ENCODE peak calls at places on chromosomes 2 and 18, in four cellular contexts. Z is psoas muscle, M is heart left ventricle, W is fibroblast of the aortic adventitia. N is an unnamed sample.
A peak's percentile ranks its signal among the peaks of the same experiment; 100 is the strongest.

GRCh38 chr2:113876503-113877387 is 13.1 kb upstream of the ACTR3 start:
- DNase-seq in Z (no peak), M (no peak), W (no peak), N (peak; percentile 68)

GRCh38 chr18:23226930-23227728 is 91.8 kb downstream of the CABLES1 start:
- DNase-seq in Z (peak; percentile 65), M (no peak), W (peak; percentile 95), N (no peak)

GRCh38 chr18:58780045-58780444 is 84.6 kb upstream of the ZNF532 start:
- DNase-seq in Z (no peak), M (no peak), W (no peak), N (no peak)

GRCh38 chr18:61551586-61551985 is 218.4 kb downstream of the CDH20 start:
- DNase-seq in Z (no peak), M (no peak), W (peak; percentile 92), N (no peak)

GRCh38 chr2:45412754-45413379 is 198.2 kb downstream of the SRBD1 start:
- DNase-seq in Z (no peak), M (no peak), W (peak; percentile 53), N (no peak)

GRCh38 chr18:45670281-45670962 is 53.6 kb upstream of the SLC14A1 start:
- DNase-seq in Z (no peak), M (no peak), W (peak; percentile 89), N (no peak)

GRCh38 chr2:187656123-187656522 is 101.9 kb upstream of the TFPI start:
- DNase-seq in Z (no peak), M (no peak), W (no peak), N (no peak)

GRCh38 chr18:11887305-11888262 is 20.5 kb downstream of the MPPE1 start:
- DNase-seq in Z (no peak), M (no peak), W (no peak), N (no peak)

GRCh38 chr18:52869942-52870907 is 530.2 kb downstream of the DCC start:
- DNase-seq in Z (no peak), M (no peak), W (no peak), N (no peak)

GRCh38 chr18:78610646-78611045 is 369.0 kb upstream of the SALL3 start:
- DNase-seq in Z (no peak), M (no peak), W (no peak), N (no peak)

GRCh38 chr2:85722519-85722918 is 28.4 kb downstream of the GNLY start:
- DNase-seq in Z (peak; percentile 4), M (no peak), W (no peak), N (no peak)

GRCh38 chr2:152464853-152465470 is 130.0 kb downstream of the FMNL2 start:
- DNase-seq in Z (peak; percentile 54), M (no peak), W (no peak), N (no peak)

GRCh38 chr2:152467677-152468406 is 132.9 kb downstream of the FMNL2 start:
- DNase-seq in Z (no peak), M (no peak), W (no peak), N (no peak)

GRCh38 chr2:152465541-152465940 is 130.6 kb downstream of the FMNL2 start:
- DNase-seq in Z (no peak), M (no peak), W (no peak), N (no peak)

GRCh38 chr2:152466925-152467676 is 132.1 kb downstream of the FMNL2 start:
- DNase-seq in Z (no peak), M (no peak), W (peak; percentile 79), N (no peak)

GRCh38 chr2:152466041-152466440 is 131.1 kb downstream of the FMNL2 start:
- DNase-seq in Z (no peak), M (no peak), W (no peak), N (no peak)
- TF ChIP-seq CTCF in Z (no peak), M (no peak), W (no peak), N (no peak)

GRCh38 chr2:218395826-218396687 is 3.6 kb upstream of the CTDSP1 start:
- DNase-seq in Z (peak; percentile 98), M (peak; percentile 98), W (peak; percentile 98), N (peak; percentile 95)

GRCh38 chr2:218399391-218400166 is at the start of gene CTDSP1:
- DNase-seq in Z (peak; percentile 99), M (peak; percentile 98), W (peak; percentile 97), N (peak; percentile 97)

GRCh38 chr2:218398437-218399390 is 954 bp upstream of the CTDSP1 start:
- DNase-seq in Z (peak; percentile 92), M (peak; percentile 95), W (peak; percentile 59), N (peak; percentile 89)

GRCh38 chr2:218396688-218397501 is 2.8 kb upstream of the CTDSP1 start:
- DNase-seq in Z (peak; percentile 88), M (peak; percentile 91), W (peak; percentile 44), N (peak; percentile 91)

GRCh38 chr2:218397502-218398436 is 1.9 kb upstream of the CTDSP1 start:
- DNase-seq in Z (peak; percentile 88), M (peak; percentile 92), W (peak; percentile 85), N (peak; percentile 89)
- H3K4me3 ChIP-seq in Z (peak overlapping the region; percentile 91), M (peak overlapping the region; percentile 89), W (peak overlapping the region; percentile 82), N (peak overlapping the region; percentile 99)

DNA sequence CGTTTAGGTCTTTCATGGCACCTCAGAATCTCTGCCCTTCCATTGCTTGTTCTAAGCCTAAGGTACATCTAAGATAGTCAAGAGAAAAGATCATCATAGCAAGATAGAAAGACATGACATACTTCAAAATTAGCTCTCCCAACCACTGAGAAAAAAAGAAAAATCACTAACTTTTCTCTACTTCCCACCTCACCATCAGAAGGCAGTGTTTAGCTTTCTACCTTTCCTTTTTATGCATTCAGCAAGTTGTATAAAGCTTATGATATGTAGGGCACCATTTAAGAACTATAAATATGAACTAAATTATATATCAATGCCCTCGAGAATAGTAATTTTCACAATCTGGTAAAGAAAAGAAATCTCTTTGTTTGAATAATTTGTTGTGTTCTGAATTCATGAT is 331.8 kb upstream of the VWC2L start:
- DNase-seq in Z (no peak), M (no peak), W (no peak), N (no peak)
- TF ChIP-seq CTCF in Z (no peak), M (no peak), W (no peak), N (no peak)

GRCh38 chr2:237494066-237494465 is 7.0 kb downstream of the MLPH start:
- DNase-seq in Z (no peak), M (no peak), W (no peak), N (no peak)
- H3K4me3 ChIP-seq in Z (no peak overlapping the region), M (no peak overlapping the region), W (no peak overlapping the region), N (no peak overlapping the region)

N was measured in lower lobe of right lung.